ENCODE peak calls at places on chromosomes 12 and 14, in ten cellular contexts. O, V, F, S, H, B, X, U, G and Z are unnamed samples. For H3K36me3 and H3K4me1, the result is how much of the 10 kb centered on the place peaks cover.

GRCh38 chr14:103396463-103396862 is 11.2 kb downstream of the MARK3 start:
- DNase-seq in O (no peak), V (no peak), F (no peak), S (no peak), H (no peak), B (no peak), X (no peak), U (no peak), G (no peak), Z (no peak)

GRCh38 chr12:31238764-31239387 is 87.1 kb downstream of the SINHCAF start:
- DNase-seq in O (no peak), V (no peak), F (peak), S (peak), H (peak), B (peak), X (peak), U (peak), G (no peak), Z (peak)

GRCh38 chr12:10607885-10608458 is 5.4 kb downstream of the MAGOHB start:
- DNase-seq in O (no peak), V (no peak), F (no peak), S (no peak), H (no peak), B (peak), X (no peak), U (no peak), G (no peak), Z (peak)

GRCh38 chr14:20522332-20522731 is 17.0 kb downstream of the RNASE10 start:
- DNase-seq in O (no peak), V (no peak), F (no peak), S (no peak), H (no peak), B (no peak), X (no peak), U (no peak), G (no peak), Z (no peak)

GRCh38 chr12:12723147-12723680 is 6.0 kb downstream of the CDKN1B start:
- DNase-seq in O (no peak), V (no peak), F (no peak), S (peak), H (peak), B (peak), X (no peak), U (no peak), G (no peak), Z (no peak)

GRCh38 chr14:60188115-60188514 is 22.9 kb upstream of the DHRS7 start:
- DNase-seq in O (no peak), V (no peak), F (no peak), S (no peak), H (no peak), B (no peak), X (no peak), U (no peak), G (no peak), Z (no peak)

GRCh38 chr12:133130808-133131128 is 341 bp downstream of the ZNF10 start:
- DNase-seq in O (peak), V (peak), F (peak), S (no peak), H (no peak), B (no peak), X (no peak), U (peak), G (peak), Z (peak)

GRCh38 chr14:50835280-50835679 is 4.3 kb upstream of the NIN start:
- DNase-seq in O (no peak), V (no peak), F (peak), S (peak), H (peak), B (peak), X (no peak), U (no peak), G (no peak), Z (no peak)

GRCh38 chr12:91009319-91009950 is 4.7 kb upstream of the EPYC start:
- DNase-seq in O (no peak), V (no peak), F (no peak), S (no peak), H (peak), B (peak), X (no peak), U (no peak), G (no peak), Z (no peak)

GRCh38 chr14:60171690-60172089 is 6.5 kb upstream of the DHRS7 start:
- DNase-seq in O (no peak), V (no peak), F (no peak), S (no peak), H (no peak), B (no peak), X (no peak), U (no peak), G (no peak), Z (no peak)

GRCh38 chr12:82425241-82425640 is 66.9 kb downstream of the METTL25 start:
- DNase-seq in O (no peak), V (no peak), F (no peak), S (no peak), H (no peak), B (peak), X (no peak), U (no peak), G (no peak), Z (no peak)

GRCh38 chr14:100190126-100190525 is 30.7 kb upstream of the DEGS2 start:
- DNase-seq in O (no peak), V (no peak), F (no peak), S (no peak), H (no peak), B (no peak), X (no peak), U (no peak), G (no peak), Z (no peak)

GRCh38 chr12:130828895-130829294 is 10.2 kb downstream of the STX2 start:
- DNase-seq in O (peak), V (no peak), F (no peak), S (no peak), H (no peak), B (no peak), X (no peak), U (no peak), G (no peak), Z (no peak)

GRCh38 chr14:55102141-55102547 is 26.9 kb upstream of the LGALS3 start:
- DNase-seq in O (peak), V (peak), F (peak), S (peak), H (peak), B (peak), X (no peak), U (peak), G (peak), Z (no peak)

GRCh38 chr12:71969330-71969729 is 30.7 kb downstream of the TPH2 start:
- DNase-seq in O (no peak), V (no peak), F (no peak), S (no peak), H (no peak), B (no peak), X (no peak), U (no peak), G (no peak), Z (no peak)

GRCh38 chr12:67018105-67018504 is 251.1 kb upstream of the CAND1 start:
- DNase-seq in O (no peak), V (no peak), F (no peak), S (no peak), H (no peak), B (no peak), X (peak), U (no peak), G (no peak), Z (no peak)

GRCh38 chr14:94115068-94115591 is 4.6 kb downstream of the IFI27 start:
- DNase-seq in O (no peak), V (peak), F (no peak), S (no peak), H (no peak), B (no peak), X (no peak), U (no peak), G (peak), Z (peak)

GRCh38 chr12:93109794-93110203 is 180.7 kb upstream of the EEA1 start:
- DNase-seq in O (no peak), V (no peak), F (no peak), S (no peak), H (no peak), B (no peak), X (no peak), U (no peak), G (no peak), Z (no peak)

GRCh38 chr14:103624860-103625259 is 4.2 kb upstream of the KLC1 start:
- DNase-seq in O (peak), V (peak), F (peak), S (no peak), H (no peak), B (peak), X (no peak), U (peak), G (peak), Z (peak)

DNA sequence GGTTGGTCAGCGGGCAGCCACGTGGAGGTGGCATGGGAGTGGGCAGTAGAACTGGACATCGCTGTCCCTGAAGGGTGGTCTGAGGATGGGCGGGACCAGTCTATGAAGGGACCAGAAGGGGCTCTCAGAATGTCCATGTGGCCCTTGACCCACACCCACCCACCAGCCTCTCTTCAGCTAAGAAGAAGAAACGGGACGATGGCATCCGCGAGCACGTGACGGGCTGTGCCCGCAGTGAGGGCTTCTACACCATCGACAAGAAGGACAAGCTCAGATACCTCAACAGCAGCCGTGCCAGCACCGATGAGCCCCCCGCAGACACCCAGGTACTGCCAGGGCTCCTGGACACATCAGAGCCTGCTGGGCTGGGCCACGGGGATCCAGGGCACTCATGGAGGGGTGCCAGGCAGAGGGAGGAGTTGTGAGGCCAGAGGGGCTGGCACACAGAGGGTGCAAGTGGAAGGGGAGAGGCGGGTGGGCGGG is 21.3 kb downstream of the SETD1B start:
- DNase-seq in O (no peak), V (peak), F (no peak), S (no peak), H (no peak), B (no peak), X (no peak), U (peak), G (peak), Z (peak)
- H3K36me3 ChIP-seq in O (half or more), V (half or more), F (under half), S (half or more), H (under half), B (half or more), X (under half), U (half or more), G (half or more), Z (half or more)

GRCh38 chr12:52038447-52038846 is 12.8 kb upstream of the NR4A1 start:
- DNase-seq in O (no peak), V (no peak), F (no peak), S (no peak), H (no peak), B (peak), X (no peak), U (no peak), G (no peak), Z (no peak)
- H3K4me3 ChIP-seq in O (peak), V (peak), F (no peak), S (no peak), H (no peak), B (peak), X (peak), U (peak), G (no peak), Z (peak)

DNA sequence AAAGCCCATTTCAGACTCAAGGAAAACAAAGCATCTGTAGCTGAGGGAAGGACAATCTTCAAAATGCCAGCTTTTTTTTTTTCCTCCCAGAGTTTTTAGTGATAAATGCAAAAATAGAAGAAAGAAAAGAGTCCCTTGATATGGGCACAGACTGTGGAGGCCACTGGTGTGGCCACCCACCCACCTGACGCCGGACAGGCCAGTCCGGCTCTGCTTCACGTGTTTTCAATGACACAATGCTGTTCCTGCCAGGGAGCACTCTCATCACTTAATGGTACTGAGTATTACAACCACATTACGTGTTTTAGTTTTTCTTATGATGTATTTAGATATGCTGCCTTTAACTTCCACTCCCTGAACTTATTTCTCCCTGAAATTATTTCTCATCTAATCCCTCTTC is 155.7 kb upstream of the HIF1A start:
- DNase-seq in O (no peak), V (no peak), F (no peak), S (no peak), H (no peak), B (no peak), X (no peak), U (no peak), G (no peak), Z (no peak)
- H3K4me1 ChIP-seq in O (under half), V (under half), F (under half), S (under half), H (under half), B (under half), X (under half), U (under half), G (under half), Z (under half)

GRCh38 chr12:293199-293598 is 30.6 kb upstream of the SLC6A13 start:
- DNase-seq in O (no peak), V (no peak), F (no peak), S (no peak), H (no peak), B (no peak), X (no peak), U (no peak), G (no peak), Z (no peak)
- H3K36me3 ChIP-seq in O (half or more), V (half or more), F (under half), S (half or more), H (under half), B (under half), X (under half), U (half or more), G (half or more), Z (half or more)

DNA sequence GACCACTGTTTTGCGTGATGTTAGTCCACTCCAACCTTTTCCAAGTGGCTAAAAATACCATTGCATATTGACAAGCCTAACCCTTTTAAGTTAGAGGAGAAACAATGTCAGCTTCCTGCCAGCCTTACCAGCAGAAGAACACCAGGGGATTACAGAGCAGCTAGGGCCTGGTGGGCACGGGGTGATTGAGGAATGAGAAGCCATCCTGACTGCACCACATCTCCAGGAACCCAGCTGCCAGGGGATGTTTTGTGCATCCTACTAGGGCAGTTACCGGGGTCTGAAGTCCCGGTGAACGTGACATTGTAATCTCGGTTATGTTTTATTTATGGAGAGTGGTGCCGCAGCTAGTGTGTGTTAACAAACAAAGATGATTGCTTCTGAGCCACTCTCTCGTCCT is 116.0 kb downstream of the BCL11B start:
- DNase-seq in O (peak), V (no peak), F (no peak), S (no peak), H (no peak), B (no peak), X (peak), U (no peak), G (peak), Z (no peak)
- H3K4me3 ChIP-seq in O (no peak), V (no peak), F (no peak), S (no peak), H (no peak), B (no peak), X (no peak), U (no peak), G (no peak), Z (no peak)